ENCODE peak calls at places on chromosomes 1 and 21, in six cellular contexts. O is activated CD4-positive, alpha-beta T cell treated with anti-CD3 and anti-CD28 coated beads, Interleukin-2, amount 50 U/mL, for 1 hour; E is stimulated activated effector memory CD8-positive, alpha-beta T cell treated with anti-CD3 and anti-CD28 coated beads, Interleukin-12 subunit alpha, Interleukin-12 subunit beta, amount 100 ng/mL, for 72 hours; B is activated naive CD4-positive, alpha-beta T cell treated with anti-CD3 and anti-CD28 coated beads, Interleukin-2, amount 10 ng/mL, durations not matched to agents 7 days and 5 days; P is fibroblast of gingiva; A is MG63. L is an unnamed sample.

GRCh38 chr1:167489581-167490340 is 28.6 kb downstream of the CD247 start:
- DNase-seq in O (peak; percentile 55), E (no peak), B (peak; percentile 60), P (no peak), A (no peak), L (peak; percentile 63)

GRCh38 chr1:175090775-175091174 is 23.1 kb downstream of the TNN start:
- DNase-seq in O (no peak), E (no peak), B (no peak), P (no peak), A (no peak), L (no peak)

GRCh38 chr1:161382214-161383019 is 14.7 kb upstream of the CFAP126 start:
- DNase-seq in O (no peak), E (no peak), B (no peak), P (peak; percentile 54), A (peak; percentile 73), L (no peak)

GRCh38 chr21:38234395-38235142 is 22.2 kb upstream of the KCNJ15 start:
- DNase-seq in O (no peak), E (no peak), B (no peak), P (no peak), A (no peak), L (no peak)

GRCh38 chr1:182340233-182341058 is 51.1 kb downstream of the GLUL start:
- DNase-seq in O (no peak), E (no peak), B (no peak), P (peak; percentile 78), A (no peak), L (peak; percentile 14)

GRCh38 chr1:44934786-44935185 is 51.6 kb downstream of the EIF2B3 start:
- DNase-seq in O (no peak), E (no peak), B (no peak), P (no peak), A (no peak), L (no peak)

GRCh38 chr1:226709942-226710341 is 29.1 kb downstream of the ITPKB start:
- DNase-seq in O (no peak), E (no peak), B (no peak), P (no peak), A (no peak), L (no peak)

GRCh38 chr1:43171312-43171875 is 696 bp downstream of the EBNA1BP2 start:
- DNase-seq in O (no peak), E (no peak), B (no peak), P (no peak), A (peak; percentile 4), L (no peak)

GRCh38 chr1:158371188-158371953 is 17.7 kb downstream of the CD1E start:
- DNase-seq in O (no peak), E (no peak), B (no peak), P (no peak), A (no peak), L (no peak)

GRCh38 chr1:244302889-244303609 is 148.7 kb downstream of the ADSS2 start:
- DNase-seq in O (no peak), E (no peak), B (no peak), P (no peak), A (no peak), L (no peak)

GRCh38 chr1:219927956-219928790 is at the start of gene SLC30A10:
- DNase-seq in O (no peak), E (no peak), B (peak; percentile 25), P (peak; percentile 3), A (peak; percentile 33), L (no peak)

L was measured in DND-41.